ENCODE peak calls at places on chromosome 19, in seven cellular contexts. One of them, this sample, is unnamed.

GRCh38 chr19:1211494-1212234 is 6.1 kb downstream of the STK11 start:
- DNase-seq in adrenal gland: peak; percentile 30
- DNase-seq in M059J: no peak
- DNase-seq in astrocyte of the cerebellum: no peak
- DNase-seq in ELF-1: peak; percentile 67
- DNase-seq in IMR-90: no peak
- DNase-seq in T follicular helper cell: no peak
- DNase-seq in this sample: peak; percentile 74

GRCh38 chr19:14786421-14786851 is 8.1 kb upstream of the ADGRE2 start:
- DNase-seq in ELF-1: peak; percentile 79
- DNase-seq in astrocyte of the cerebellum: no peak
- DNase-seq in T follicular helper cell: no peak
- DNase-seq in IMR-90: no peak
- DNase-seq in M059J: no peak
- DNase-seq in adrenal gland: peak; percentile 57
- DNase-seq in this sample: peak; percentile 76

GRCh38 chr19:55305491-55305890 is 19.6 kb downstream of the TMEM150B start:
- DNase-seq in ELF-1: peak; percentile 67
- DNase-seq in adrenal gland: peak; percentile 79
- DNase-seq in astrocyte of the cerebellum: no peak
- DNase-seq in M059J: peak; percentile 51
- DNase-seq in T follicular helper cell: peak; percentile 51
- DNase-seq in IMR-90: no peak
- DNase-seq in this sample: no peak

GRCh38 chr19:37874784-37875183 is 31.6 kb downstream of the WDR87 start:
- DNase-seq in astrocyte of the cerebellum: no peak
- DNase-seq in adrenal gland: no peak
- DNase-seq in IMR-90: peak; percentile 59
- DNase-seq in ELF-1: peak; percentile 13
- DNase-seq in M059J: peak; percentile 17
- DNase-seq in T follicular helper cell: no peak
- DNase-seq in this sample: no peak

GRCh38 chr19:10612515-10613119 is 12.7 kb upstream of the SLC44A2 start:
- DNase-seq in ELF-1: no peak
- DNase-seq in adrenal gland: peak; percentile 93
- DNase-seq in M059J: no peak
- DNase-seq in astrocyte of the cerebellum: no peak
- DNase-seq in T follicular helper cell: no peak
- DNase-seq in IMR-90: no peak
- DNase-seq in this sample: no peak

GRCh38 chr19:7976461-7976860 is 29.0 kb downstream of the ELAVL1 start:
- DNase-seq in T follicular helper cell: no peak
- DNase-seq in astrocyte of the cerebellum: no peak
- DNase-seq in M059J: no peak
- DNase-seq in ELF-1: no peak
- DNase-seq in adrenal gland: no peak
- DNase-seq in IMR-90: no peak
- DNase-seq in this sample: no peak

GRCh38 chr19:16470911-16471811 is 609 bp downstream of the EPS15L1 start:
- DNase-seq in adrenal gland: no peak
- DNase-seq in M059J: peak; percentile 47
- DNase-seq in T follicular helper cell: no peak
- DNase-seq in astrocyte of the cerebellum: no peak
- DNase-seq in IMR-90: peak; percentile 55
- DNase-seq in ELF-1: peak; percentile 29
- DNase-seq in this sample: no peak

GRCh38 chr19:5985098-5985783 is 7.3 kb upstream of the RANBP3 start:
- DNase-seq in IMR-90: peak; percentile 61
- DNase-seq in M059J: peak; percentile 86
- DNase-seq in adrenal gland: no peak
- DNase-seq in astrocyte of the cerebellum: no peak
- DNase-seq in T follicular helper cell: no peak
- DNase-seq in ELF-1: no peak
- DNase-seq in this sample: no peak

GRCh38 chr19:43467730-43468129 is 2.3 kb upstream of the LYPD3 start:
- DNase-seq in M059J: peak; percentile 85
- DNase-seq in adrenal gland: no peak
- DNase-seq in T follicular helper cell: no peak
- DNase-seq in ELF-1: no peak
- DNase-seq in astrocyte of the cerebellum: no peak
- DNase-seq in IMR-90: peak; percentile 70
- DNase-seq in this sample: no peak

GRCh38 chr19:10113592-10113963 is 2.1 kb downstream of the P2RY11 start:
- DNase-seq in ELF-1: peak; percentile 51
- DNase-seq in astrocyte of the cerebellum: no peak
- DNase-seq in IMR-90: no peak
- DNase-seq in M059J: no peak
- DNase-seq in T follicular helper cell: no peak
- DNase-seq in adrenal gland: no peak
- DNase-seq in this sample: no peak

GRCh38 chr19:5586300-5587070 is 18.7 kb upstream of the TINCR start:
- DNase-seq in astrocyte of the cerebellum: no peak
- DNase-seq in M059J: no peak
- DNase-seq in IMR-90: no peak
- DNase-seq in ELF-1: no peak
- DNase-seq in adrenal gland: no peak
- DNase-seq in T follicular helper cell: no peak
- DNase-seq in this sample: no peak

GRCh38 chr19:56978023-56978565 is 137.6 kb upstream of the PEG3 start:
- DNase-seq in adrenal gland: no peak
- DNase-seq in astrocyte of the cerebellum: no peak
- DNase-seq in T follicular helper cell: no peak
- DNase-seq in IMR-90: no peak
- DNase-seq in ELF-1: no peak
- DNase-seq in M059J: no peak
- DNase-seq in this sample: no peak

GRCh38 chr19:13860679-13861391 is 16.1 kb upstream of the NANOS3 start:
- DNase-seq in adrenal gland: no peak
- DNase-seq in ELF-1: no peak
- DNase-seq in astrocyte of the cerebellum: no peak
- DNase-seq in T follicular helper cell: no peak
- DNase-seq in IMR-90: no peak
- DNase-seq in M059J: no peak
- DNase-seq in this sample: no peak

GRCh38 chr19:932647-933552 is 7.1 kb downstream of the ARID3A start:
- DNase-seq in T follicular helper cell: no peak
- DNase-seq in IMR-90: peak; percentile 94
- DNase-seq in M059J: peak; percentile 89
- DNase-seq in ELF-1: peak; percentile 98
- DNase-seq in astrocyte of the cerebellum: peak; percentile 70
- DNase-seq in adrenal gland: peak; percentile 67
- DNase-seq in this sample: peak; percentile 96

GRCh38 chr19:14004619-14005380 is 1.3 kb downstream of the RFX1 start:
- DNase-seq in T follicular helper cell: no peak
- DNase-seq in ELF-1: no peak
- DNase-seq in adrenal gland: peak; percentile 74
- DNase-seq in astrocyte of the cerebellum: no peak
- DNase-seq in M059J: no peak
- DNase-seq in IMR-90: no peak
- DNase-seq in this sample: no peak

GRCh38 chr19:1512671-1513491 is at the start of gene ADAMTSL5:
- DNase-seq in T follicular helper cell: peak; percentile 34
- DNase-seq in astrocyte of the cerebellum: no peak
- DNase-seq in adrenal gland: no peak
- DNase-seq in ELF-1: peak; percentile 41
- DNase-seq in M059J: peak; percentile 65
- DNase-seq in IMR-90: peak; percentile 28
- DNase-seq in this sample: peak; percentile 82

GRCh38 chr19:35331551-35332214 is 2.7 kb downstream of the CD22 start:
- DNase-seq in astrocyte of the cerebellum: no peak
- DNase-seq in T follicular helper cell: no peak
- DNase-seq in adrenal gland: no peak
- DNase-seq in ELF-1: no peak
- DNase-seq in M059J: no peak
- DNase-seq in IMR-90: no peak
- DNase-seq in this sample: no peak

GRCh38 chr19:3356805-3357204 is 9.6 kb upstream of the NFIC start:
- DNase-seq in IMR-90: no peak
- DNase-seq in T follicular helper cell: no peak
- DNase-seq in adrenal gland: no peak
- DNase-seq in astrocyte of the cerebellum: no peak
- DNase-seq in ELF-1: no peak
- DNase-seq in M059J: no peak
- DNase-seq in this sample: no peak